ENCODE peak calls at places on chromosomes 7 and 10, in six cellular contexts. N is SK-N-SH, F is esophagus squamous epithelium, B is adrenal gland, E is PC-3, K is WERI-Rb-1. D is an unnamed sample.

GRCh38 chr10:127922675-127923366 is 15.9 kb downstream of the PTPRE start:
- DNase-seq in N (peak), F (no peak), B (peak), E (peak), K (no peak), D (peak)

GRCh38 chr10:44083719-44084400 is 301.0 kb downstream of the CXCL12 start:
- DNase-seq in N (no peak), F (no peak), B (no peak), E (no peak), K (no peak), D (no peak)

GRCh38 chr7:87933605-87933952 is 472 bp upstream of the ADAM22 start:
- DNase-seq in N (no peak), F (no peak), B (no peak), E (no peak), K (no peak), D (no peak)

GRCh38 chr10:73044378-73045285 is 52.0 kb downstream of the P4HA1 start:
- DNase-seq in N (no peak), F (no peak), B (no peak), E (peak), K (no peak), D (no peak)

GRCh38 chr10:77943086-77943901 is 16.7 kb upstream of the DLG5 start:
- DNase-seq in N (no peak), F (no peak), B (no peak), E (peak), K (no peak), D (no peak)

GRCh38 chr10:131872837-131873375 is 27.9 kb upstream of the PPP2R2D start:
- DNase-seq in N (no peak), F (no peak), B (no peak), E (no peak), K (no peak), D (no peak)

GRCh38 chr7:114243019-114243507 is 171.6 kb upstream of the FOXP2 start:
- DNase-seq in N (no peak), F (no peak), B (no peak), E (no peak), K (no peak), D (no peak)

GRCh38 chr7:133076142-133076541 is 5.7 kb downstream of the CHCHD3 start:
- DNase-seq in N (no peak), F (no peak), B (no peak), E (no peak), K (no peak), D (no peak)

GRCh38 chr10:6269953-6270867 is 67.5 kb downstream of the PFKFB3 start:
- DNase-seq in N (no peak), F (no peak), B (no peak), E (no peak), K (no peak), D (no peak)

GRCh38 chr7:37952240-37952639 is 31.8 kb downstream of the EPDR1 start:
- DNase-seq in N (no peak), F (no peak), B (no peak), E (no peak), K (no peak), D (no peak)

GRCh38 chr10:14712991-14713422 is 61.7 kb downstream of the FAM107B start:
- DNase-seq in N (peak), F (no peak), B (no peak), E (no peak), K (peak), D (no peak)

GRCh38 chr10:22346087-22346661 is 878 bp downstream of the SPAG6 start:
- DNase-seq in N (no peak), F (no peak), B (no peak), E (no peak), K (no peak), D (no peak)

GRCh38 chr10:91708174-91708861 is 75.4 kb upstream of the PPP1R3C start:
- DNase-seq in N (no peak), F (no peak), B (no peak), E (no peak), K (no peak), D (no peak)

GRCh38 chr7:50821457-50821977 is 38.8 kb upstream of the GRB10 start:
- DNase-seq in N (no peak), F (no peak), B (peak), E (peak), K (no peak), D (no peak)

GRCh38 chr10:71232089-71232998 is 20.0 kb downstream of the UNC5B start:
- DNase-seq in N (peak), F (no peak), B (peak), E (no peak), K (no peak), D (peak)

GRCh38 chr7:70660154-70660818 is 471.7 kb upstream of the GALNT17 start:
- DNase-seq in N (no peak), F (no peak), B (no peak), E (no peak), K (no peak), D (no peak)

GRCh38 chr7:69893915-69894314 is 295.6 kb downstream of the AUTS2 start:
- DNase-seq in N (peak), F (no peak), B (no peak), E (no peak), K (no peak), D (no peak)

GRCh38 chr7:30743371-30744074 is 8.4 kb upstream of the INMT start:
- DNase-seq in N (peak), F (no peak), B (no peak), E (peak), K (peak), D (no peak)

GRCh38 chr10:95176101-95176500 is 17.9 kb upstream of the ACSM6 start:
- DNase-seq in N (no peak), F (no peak), B (no peak), E (no peak), K (no peak), D (no peak)

GRCh38 chr10:113522460-113522859 is 30.4 kb upstream of the HABP2 start:
- DNase-seq in N (no peak), F (no peak), B (no peak), E (no peak), K (no peak), D (no peak)

GRCh38 chr10:86057708-86058107 is 308.9 kb downstream of the GRID1 start:
- DNase-seq in N (no peak), F (no peak), B (no peak), E (no peak), K (no peak), D (no peak)

GRCh38 chr10:79069325-79070090 is 742 bp downstream of the ZMIZ1 start:
- DNase-seq in N (peak), F (no peak), B (peak), E (peak), K (peak), D (no peak)

GRCh38 chr7:521221-522070 is 1.8 kb upstream of the PDGFA start:
- DNase-seq in N (peak), F (no peak), B (peak), E (peak), K (no peak), D (no peak)

GRCh38 chr7:519974-520458 is 370 bp upstream of the PDGFA start:
- DNase-seq in N (peak), F (no peak), B (peak), E (peak), K (no peak), D (no peak)

GRCh38 chr7:519429-519973 is at the start of gene PDGFA:
- DNase-seq in N (peak), F (no peak), B (peak), E (peak), K (no peak), D (peak)

GRCh38 chr7:522071-522937 is 2.7 kb upstream of the PDGFA start:
- DNase-seq in N (no peak), F (no peak), B (peak), E (peak), K (no peak), D (no peak)

GRCh38 chr7:520503-521161 is 986 bp upstream of the PDGFA start:
- DNase-seq in N (no peak), F (no peak), B (no peak), E (no peak), K (no peak), D (no peak)
- H3K27ac ChIP-seq in N (no peak), F (peak), B (no peak), E (no peak), K (no peak), D (peak)

DNA sequence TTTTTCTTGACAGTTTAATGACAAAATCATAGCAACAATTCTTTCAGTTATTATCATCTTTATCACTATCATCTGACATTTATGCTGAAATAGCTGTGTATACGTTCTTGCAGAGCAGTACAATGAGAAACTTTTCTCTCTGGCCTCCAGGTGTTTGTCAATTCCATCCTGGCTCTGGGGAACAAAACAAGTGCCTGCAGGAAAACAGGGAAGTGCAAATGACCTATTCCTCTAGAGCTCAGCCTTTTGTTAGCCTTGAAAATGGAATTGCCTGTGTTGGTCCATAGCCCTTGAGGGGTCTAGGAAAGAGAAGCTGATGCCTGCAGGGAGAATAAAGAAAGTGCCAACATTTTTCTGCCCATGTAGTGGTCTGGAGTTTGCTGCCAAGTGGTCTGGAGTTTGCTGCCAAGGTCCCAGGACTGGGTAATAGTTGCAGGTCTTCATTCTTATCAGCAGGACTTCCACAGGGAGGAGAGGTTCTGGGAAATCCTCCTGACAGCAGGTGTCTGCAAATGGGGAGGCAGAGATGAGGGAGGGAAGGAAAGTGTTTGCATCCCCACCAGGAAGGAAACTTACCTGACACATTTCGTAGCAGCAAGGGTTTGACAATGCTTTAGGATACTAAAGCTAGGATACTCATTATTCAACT is 10.1 kb upstream of the CSTF2T start:
- DNase-seq in N (no peak), F (no peak), B (no peak), E (no peak), K (no peak), D (no peak)
- H3K27ac ChIP-seq in N (no peak), F (no peak), B (no peak), E (no peak), K (no peak), D (no peak)

GRCh38 chr7:29607889-29608288 is 44.3 kb downstream of the PRR15 start:
- DNase-seq in N (no peak), F (no peak), B (no peak), E (peak), K (no peak), D (no peak)

GRCh38 chr7:29607259-29607658 is 43.6 kb downstream of the PRR15 start:
- DNase-seq in N (no peak), F (no peak), B (no peak), E (peak), K (no peak), D (no peak)

GRCh38 chr7:29604702-29605101 is 41.1 kb downstream of the PRR15 start:
- DNase-seq in N (no peak), F (no peak), B (no peak), E (no peak), K (no peak), D (no peak)

GRCh38 chr7:29606287-29606721 is 42.7 kb downstream of the PRR15 start:
- DNase-seq in N (peak), F (no peak), B (no peak), E (peak), K (peak), D (no peak)

GRCh38 chr7:29606830-29607229 is 43.2 kb downstream of the PRR15 start:
- DNase-seq in N (no peak), F (no peak), B (no peak), E (no peak), K (no peak), D (no peak)
- H3K27ac ChIP-seq in N (peak), F (peak), B (no peak), E (peak), K (no peak), D (no peak)

GRCh38 chr10:48594799-48595198 is 10.1 kb downstream of the ARHGAP22 start:
- DNase-seq in N (no peak), F (no peak), B (no peak), E (no peak), K (no peak), D (no peak)
- H3K27ac ChIP-seq in N (no peak), F (no peak), B (no peak), E (no peak), K (no peak), D (peak)